ENCODE peak calls at places on chromosomes 5 and 9, in nine cellular contexts. One of them, this sample, is unnamed.

GRCh38 chr9:110980261-110980660 is 58.0 kb downstream of the LPAR1 start:
- DNase-seq in A549: no peak
- DNase-seq in RWPE1: no peak
- DNase-seq in EH: peak; percentile 19
- DNase-seq in D341Med: no peak
- DNase-seq in dorsolateral prefrontal cortex: no peak
- DNase-seq in endothelial cell of umbilical vein: no peak
- DNase-seq in stimulated activated CD4-positive, alpha-beta T cell treated with anti-CD3 and anti-CD28 coated beads, TNF-alpha, amount 100 ng/mL, for 1 hour: no peak
- DNase-seq in upper lobe of right lung: no peak
- DNase-seq in this sample: no peak

GRCh38 chr5:143023447-143024096 is 253.4 kb downstream of the ARHGAP26 start:
- DNase-seq in A549: no peak
- DNase-seq in RWPE1: no peak
- DNase-seq in EH: peak; percentile 78
- DNase-seq in D341Med: no peak
- DNase-seq in dorsolateral prefrontal cortex: no peak
- DNase-seq in endothelial cell of umbilical vein: no peak
- DNase-seq in stimulated activated CD4-positive, alpha-beta T cell treated with anti-CD3 and anti-CD28 coated beads, TNF-alpha, amount 100 ng/mL, for 1 hour: no peak
- DNase-seq in upper lobe of right lung: no peak
- DNase-seq in this sample: peak; percentile 30

GRCh38 chr5:66897355-66897754 is 299.2 kb downstream of the CD180 start:
- DNase-seq in A549: no peak
- DNase-seq in RWPE1: no peak
- DNase-seq in EH: no peak
- DNase-seq in D341Med: no peak
- DNase-seq in dorsolateral prefrontal cortex: no peak
- DNase-seq in endothelial cell of umbilical vein: no peak
- DNase-seq in stimulated activated CD4-positive, alpha-beta T cell treated with anti-CD3 and anti-CD28 coated beads, TNF-alpha, amount 100 ng/mL, for 1 hour: no peak
- DNase-seq in upper lobe of right lung: no peak
- DNase-seq in this sample: no peak

GRCh38 chr5:97121848-97122247 is 20.6 kb downstream of the LIX1 start:
- DNase-seq in A549: no peak
- DNase-seq in RWPE1: no peak
- DNase-seq in EH: no peak
- DNase-seq in D341Med: no peak
- DNase-seq in dorsolateral prefrontal cortex: no peak
- DNase-seq in endothelial cell of umbilical vein: no peak
- DNase-seq in stimulated activated CD4-positive, alpha-beta T cell treated with anti-CD3 and anti-CD28 coated beads, TNF-alpha, amount 100 ng/mL, for 1 hour: no peak
- DNase-seq in upper lobe of right lung: no peak
- DNase-seq in this sample: no peak

GRCh38 chr5:35438786-35439185 is 178.9 kb upstream of the SPEF2 start:
- DNase-seq in A549: no peak
- DNase-seq in RWPE1: no peak
- DNase-seq in EH: peak; percentile 4
- DNase-seq in D341Med: no peak
- DNase-seq in dorsolateral prefrontal cortex: no peak
- DNase-seq in endothelial cell of umbilical vein: no peak
- DNase-seq in stimulated activated CD4-positive, alpha-beta T cell treated with anti-CD3 and anti-CD28 coated beads, TNF-alpha, amount 100 ng/mL, for 1 hour: no peak
- DNase-seq in upper lobe of right lung: no peak
- DNase-seq in this sample: no peak

GRCh38 chr5:13739462-13739861 is 205.0 kb downstream of the DNAH5 start:
- DNase-seq in A549: no peak
- DNase-seq in RWPE1: peak; percentile 25
- DNase-seq in EH: no peak
- DNase-seq in D341Med: no peak
- DNase-seq in dorsolateral prefrontal cortex: no peak
- DNase-seq in endothelial cell of umbilical vein: no peak
- DNase-seq in stimulated activated CD4-positive, alpha-beta T cell treated with anti-CD3 and anti-CD28 coated beads, TNF-alpha, amount 100 ng/mL, for 1 hour: no peak
- DNase-seq in upper lobe of right lung: no peak
- DNase-seq in this sample: no peak

GRCh38 chr9:122192914-122193525 is 33.3 kb downstream of the MORN5 start:
- DNase-seq in A549: no peak
- DNase-seq in RWPE1: no peak
- DNase-seq in EH: no peak
- DNase-seq in D341Med: no peak
- DNase-seq in dorsolateral prefrontal cortex: no peak
- DNase-seq in endothelial cell of umbilical vein: no peak
- DNase-seq in stimulated activated CD4-positive, alpha-beta T cell treated with anti-CD3 and anti-CD28 coated beads, TNF-alpha, amount 100 ng/mL, for 1 hour: no peak
- DNase-seq in upper lobe of right lung: no peak
- DNase-seq in this sample: no peak

GRCh38 chr5:160959804-160960203 is 107.8 kb upstream of the ATP10B start:
- DNase-seq in A549: no peak
- DNase-seq in RWPE1: peak; percentile 90
- DNase-seq in EH: no peak
- DNase-seq in D341Med: no peak
- DNase-seq in dorsolateral prefrontal cortex: no peak
- DNase-seq in endothelial cell of umbilical vein: no peak
- DNase-seq in stimulated activated CD4-positive, alpha-beta T cell treated with anti-CD3 and anti-CD28 coated beads, TNF-alpha, amount 100 ng/mL, for 1 hour: no peak
- DNase-seq in upper lobe of right lung: peak; percentile 82
- DNase-seq in this sample: no peak

GRCh38 chr9:127586096-127586495 is 26.0 kb upstream of the STXBP1 start:
- DNase-seq in A549: no peak
- DNase-seq in RWPE1: no peak
- DNase-seq in EH: no peak
- DNase-seq in D341Med: no peak
- DNase-seq in dorsolateral prefrontal cortex: no peak
- DNase-seq in endothelial cell of umbilical vein: no peak
- DNase-seq in stimulated activated CD4-positive, alpha-beta T cell treated with anti-CD3 and anti-CD28 coated beads, TNF-alpha, amount 100 ng/mL, for 1 hour: no peak
- DNase-seq in upper lobe of right lung: no peak
- DNase-seq in this sample: no peak

GRCh38 chr9:105244996-105245719 is 707 bp downstream of the SLC44A1 start:
- DNase-seq in A549: peak; percentile 30
- DNase-seq in RWPE1: peak; percentile 80
- DNase-seq in EH: peak; percentile 42
- DNase-seq in D341Med: peak; percentile 63
- DNase-seq in dorsolateral prefrontal cortex: peak; percentile 76
- DNase-seq in endothelial cell of umbilical vein: peak; percentile 11
- DNase-seq in stimulated activated CD4-positive, alpha-beta T cell treated with anti-CD3 and anti-CD28 coated beads, TNF-alpha, amount 100 ng/mL, for 1 hour: peak; percentile 14
- DNase-seq in upper lobe of right lung: peak; percentile 89
- DNase-seq in this sample: peak; percentile 48

This sample was measured in GM20000.